ENCODE peak calls at places on chromosomes 6 and 20, in ten cellular contexts. F is tibial artery; G is H1; P is endodermal cell; V is PC-3; W is HCT116; B is right atrium auricular region; I is right cardiac atrium; K is kidney; R is CD8-positive, alpha-beta T cell. X is an unnamed sample. For H3K4me1, the result is how much of the 10 kb centered on the place peaks cover.

GRCh38 chr20:17680128-17680835 is 1.8 kb downstream of the RRBP1 start:
- DNase-seq in F (peak), G (no peak), P (peak), V (peak), W (no peak), B (peak), I (peak), K (peak), R (no peak), X (no peak)

GRCh38 chr20:47320990-47321805 is 35.3 kb downstream of the ZMYND8 start:
- DNase-seq in F (no peak), G (no peak), P (no peak), V (peak), W (no peak), B (no peak), I (no peak), K (peak), R (no peak), X (no peak)

GRCh38 chr6:37878150-37878710 is 58.7 kb downstream of the ZFAND3 start:
- DNase-seq in F (no peak), G (no peak), P (no peak), V (no peak), W (no peak), B (no peak), I (no peak), K (no peak), R (no peak), X (no peak)

GRCh38 chr20:25214416-25214770 is 18.9 kb downstream of the ENTPD6 start:
- DNase-seq in F (no peak), G (no peak), P (no peak), V (no peak), W (no peak), B (no peak), I (peak), K (no peak), R (no peak), X (no peak)

GRCh38 chr20:24634855-24635254 is 165.4 kb downstream of the SYNDIG1 start:
- DNase-seq in F (no peak), G (no peak), P (peak), V (peak), W (peak), B (peak), I (no peak), K (peak), R (no peak), X (no peak)

GRCh38 chr6:151675746-151676459 is 131.6 kb upstream of the ESR1 start:
- DNase-seq in F (no peak), G (peak), P (peak), V (peak), W (peak), B (no peak), I (no peak), K (no peak), R (peak), X (peak)

GRCh38 chr6:47743744-47744143 is 38.1 kb upstream of the OPN5 start:
- DNase-seq in F (no peak), G (no peak), P (no peak), V (peak), W (no peak), B (no peak), I (no peak), K (no peak), R (no peak), X (no peak)

GRCh38 chr20:54643761-54644160 is 168.4 kb downstream of the DOK5 start:
- DNase-seq in F (no peak), G (no peak), P (no peak), V (peak), W (no peak), B (no peak), I (peak), K (peak), R (no peak), X (no peak)

GRCh38 chr20:58216334-58216733 is 12.1 kb downstream of the ANKRD60 start:
- DNase-seq in F (no peak), G (no peak), P (no peak), V (no peak), W (no peak), B (no peak), I (no peak), K (no peak), R (no peak), X (no peak)

GRCh38 chr6:64713175-64713574 is 993.9 kb downstream of the EYS start:
- DNase-seq in F (no peak), G (no peak), P (no peak), V (no peak), W (no peak), B (no peak), I (no peak), K (no peak), R (no peak), X (no peak)

GRCh38 chr6:138004423-138005287 is 102.6 kb downstream of the PERP start:
- DNase-seq in F (no peak), G (no peak), P (no peak), V (peak), W (peak), B (no peak), I (no peak), K (no peak), R (no peak), X (no peak)

GRCh38 chr6:14270142-14270893 is 152.7 kb downstream of the CD83 start:
- DNase-seq in F (no peak), G (no peak), P (no peak), V (no peak), W (no peak), B (no peak), I (no peak), K (no peak), R (no peak), X (no peak)
- H3K4me1 ChIP-seq in F (under half), G (under half), P (under half), V (under half), W (under half), B (under half), I (under half), K (under half), R (under half), X (under half)

GRCh38 chr6:21367148-21367547 is 226.4 kb upstream of the SOX4 start:
- DNase-seq in F (no peak), G (no peak), P (peak), V (no peak), W (no peak), B (no peak), I (no peak), K (no peak), R (no peak), X (no peak)

GRCh38 chr6:21367649-21368154 is 225.8 kb upstream of the SOX4 start:
- DNase-seq in F (no peak), G (no peak), P (peak), V (no peak), W (no peak), B (no peak), I (no peak), K (no peak), R (no peak), X (no peak)

GRCh38 chr6:21375717-21376116 is 217.8 kb upstream of the SOX4 start:
- DNase-seq in F (no peak), G (no peak), P (peak), V (no peak), W (no peak), B (no peak), I (no peak), K (no peak), R (no peak), X (no peak)

GRCh38 chr6:21375206-21375605 is 218.3 kb upstream of the SOX4 start:
- DNase-seq in F (no peak), G (no peak), P (no peak), V (no peak), W (no peak), B (no peak), I (no peak), K (no peak), R (no peak), X (no peak)

DNA sequence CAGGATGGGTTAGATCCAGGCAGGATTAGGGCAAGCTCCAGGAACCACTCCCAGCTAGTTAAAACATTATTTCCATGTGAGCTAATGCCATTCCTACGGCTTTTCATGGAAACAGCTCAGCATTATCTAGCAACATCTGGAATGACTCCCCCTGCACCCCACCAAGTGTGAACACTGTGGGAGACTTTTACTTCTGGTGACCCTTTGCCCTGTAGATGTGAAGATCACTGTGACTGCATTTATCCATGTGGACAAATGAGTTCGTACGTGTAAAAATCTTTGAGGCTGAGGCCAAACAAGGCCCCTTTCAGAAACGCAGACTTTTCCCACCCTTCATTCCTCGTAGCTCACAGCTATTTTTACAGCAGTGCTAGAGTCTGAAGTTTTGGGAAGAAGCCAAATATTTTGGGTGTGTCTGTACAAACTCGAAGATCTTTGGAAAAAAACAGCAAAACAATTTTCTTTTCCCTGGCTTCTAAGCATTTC is 221.8 kb upstream of the SOX4 start:
- DNase-seq in F (no peak), G (no peak), P (peak), V (peak), W (no peak), B (no peak), I (no peak), K (no peak), R (no peak), X (no peak)
- H3K4me3 ChIP-seq in F (no peak), G (no peak), P (no peak), V (no peak), W (no peak), B (no peak), I (no peak), K (no peak), R (no peak), X (no peak)

GRCh38 chr6:42786525-42786985 is 4.7 kb downstream of the BICRAL start:
- DNase-seq in F (no peak), G (no peak), P (no peak), V (no peak), W (no peak), B (no peak), I (no peak), K (no peak), R (no peak), X (no peak)
- H3K4me1 ChIP-seq in F (under half), G (under half), P (under half), V (under half), W (under half), B (under half), I (under half), K (under half), R (half or more), X (under half)

GRCh38 chr6:130367767-130368166 is 1.9 kb downstream of the TMEM200A start:
- DNase-seq in F (no peak), G (no peak), P (no peak), V (no peak), W (no peak), B (no peak), I (no peak), K (no peak), R (no peak), X (no peak)
- H3K4me3 ChIP-seq in F (no peak), G (no peak), P (no peak), V (no peak), W (no peak), B (no peak), I (no peak), K (peak), R (no peak), X (no peak)

DNA sequence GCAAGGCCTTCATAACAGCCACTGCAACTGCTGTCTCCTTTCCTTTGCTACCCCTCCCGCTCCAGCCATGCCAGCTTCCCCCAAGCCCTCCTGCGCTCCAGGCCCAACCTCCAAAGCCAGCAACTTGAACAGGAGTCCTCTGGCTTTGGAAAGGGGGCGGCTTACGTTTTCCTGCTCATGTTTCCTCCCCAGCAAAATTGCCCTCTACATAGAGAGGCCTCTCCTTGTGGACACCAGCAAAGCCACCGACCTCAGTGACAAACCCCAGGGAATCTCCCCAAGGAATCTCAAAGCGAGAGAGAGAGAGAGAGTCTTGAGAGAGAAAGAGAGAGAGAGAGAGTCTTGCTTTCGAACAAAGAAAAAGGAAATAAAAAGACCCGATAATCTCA is 354 bp upstream of the BTN2A1 start:
- DNase-seq in F (no peak), G (no peak), P (peak), V (no peak), W (no peak), B (no peak), I (peak), K (no peak), R (no peak), X (no peak)
- H3K4me1 ChIP-seq in F (under half), G (under half), P (under half), V (under half), W (under half), B (under half), I (under half), K (under half), R (under half), X (under half)

X was measured in iPS DF 6.9.